ENCODE peak calls at places on chromosomes 3 and 15, in seven cellular contexts. N is cardiac fibroblast, M is right cardiac atrium, P is sigmoid colon, R is iPS DF 6.9, G is keratinocyte, Q is heart right ventricle. K is an unnamed sample.

GRCh38 chr15:52642386-52643361 is 36.5 kb downstream of the ATOSA start:
- DNase-seq in Q (no peak), N (peak), M (no peak), G (no peak), R (no peak), P (no peak), K (no peak)

GRCh38 chr3:184295771-184296170 is 3.3 kb upstream of the PSMD2 start:
- DNase-seq in Q (no peak), R (no peak), P (no peak), M (no peak), N (no peak), G (no peak), K (no peak)

GRCh38 chr3:39376929-39377634 is 6.1 kb upstream of the SLC25A38 start:
- DNase-seq in P (no peak), G (no peak), M (no peak), R (no peak), Q (no peak), N (no peak), K (no peak)

GRCh38 chr3:48123346-48123745 is 64.9 kb downstream of the CDC25A start:
- DNase-seq in M (no peak), P (no peak), N (no peak), G (no peak), R (no peak), Q (no peak), K (no peak)

GRCh38 chr3:25610167-25610566 is 54.5 kb downstream of the TOP2B start:
- DNase-seq in M (no peak), P (no peak), R (no peak), G (no peak), N (no peak), Q (no peak), K (no peak)

GRCh38 chr15:36769110-36769509 is 189.7 kb downstream of the CDIN1 start:
- DNase-seq in P (no peak), R (no peak), N (peak), M (no peak), Q (no peak), G (no peak), K (no peak)

GRCh38 chr3:99640214-99640851 is 1.9 kb downstream of the COL8A1 start:
- DNase-seq in G (no peak), Q (no peak), R (no peak), M (no peak), P (no peak), N (peak), K (no peak)

GRCh38 chr3:153658151-153658550 is 463.0 kb upstream of the ARHGEF26 start:
- DNase-seq in N (peak), R (no peak), G (no peak), Q (no peak), P (no peak), M (no peak), K (no peak)

GRCh38 chr3:194870394-194871110 is 184.9 kb downstream of the FAM43A start:
- DNase-seq in P (no peak), R (no peak), Q (no peak), N (peak), M (no peak), G (peak), K (no peak)

GRCh38 chr3:175431396-175431795 is 572.3 kb downstream of the NAALADL2 start:
- DNase-seq in P (no peak), G (no peak), Q (no peak), R (no peak), N (peak), M (no peak), K (no peak)

GRCh38 chr15:35252351-35252865 is 167.3 kb upstream of the NANOGP8 start:
- DNase-seq in R (no peak), Q (no peak), M (no peak), N (no peak), G (no peak), P (no peak), K (no peak)

GRCh38 chr3:42265059-42265991 is 660 bp downstream of the CCK start:
- DNase-seq in P (no peak), Q (no peak), M (no peak), N (no peak), G (no peak), R (no peak), K (peak)

GRCh38 chr3:110493752-110494151 is 577.9 kb upstream of the NECTIN3 start:
- DNase-seq in N (no peak), M (no peak), P (no peak), G (no peak), Q (no peak), R (no peak), K (no peak)

GRCh38 chr15:99158626-99159412 is 53.9 kb downstream of the SYNM start:
- DNase-seq in R (no peak), N (no peak), Q (no peak), M (no peak), G (no peak), P (no peak), K (no peak)

GRCh38 chr3:121431717-121432517 is 113.9 kb downstream of the POLQ start:
- DNase-seq in P (no peak), G (no peak), M (no peak), R (no peak), N (peak), Q (no peak), K (peak)

GRCh38 chr3:194075802-194076460 is 60.0 kb upstream of the HES1 start:
- DNase-seq in N (no peak), Q (no peak), M (no peak), P (no peak), G (no peak), R (no peak), K (peak)

GRCh38 chr3:39260957-39261356 is 18.9 kb downstream of the CX3CR1 start:
- DNase-seq in P (peak), R (no peak), G (peak), N (peak), M (peak), Q (peak), K (peak)

GRCh38 chr3:186236357-186237020 is 125.5 kb downstream of the DGKG start:
- DNase-seq in N (no peak), M (no peak), Q (no peak), G (no peak), R (no peak), P (no peak), K (no peak)

GRCh38 chr3:28989646-28990089 is 291.2 kb upstream of the RBMS3 start:
- DNase-seq in P (no peak), R (no peak), M (no peak), G (no peak), Q (no peak), N (peak), K (no peak)

GRCh38 chr15:57184502-57184901 is 191.8 kb upstream of the CGNL1 start:
- DNase-seq in R (no peak), M (no peak), G (no peak), P (no peak), Q (no peak), N (no peak), K (no peak)

GRCh38 chr3:58200121-58200709 is 10.6 kb downstream of the DNASE1L3 start:
- DNase-seq in Q (no peak), M (no peak), P (no peak), G (no peak), N (no peak), R (no peak), K (no peak)

GRCh38 chr15:60479361-60479684 is 381 bp upstream of the ICE2 start:
- DNase-seq in P (no peak), N (no peak), G (no peak), M (no peak), Q (no peak), R (no peak), K (no peak)

GRCh38 chr15:76837474-76837873 is 67.7 kb downstream of the SCAPER start:
- DNase-seq in G (no peak), M (no peak), Q (no peak), N (no peak), R (no peak), P (no peak), K (no peak)

GRCh38 chr3:60289356-60289935 is 961.8 kb downstream of the FHIT start:
- DNase-seq in P (no peak), M (no peak), N (no peak), Q (no peak), R (no peak), G (no peak), K (no peak)

GRCh38 chr3:155308831-155309230 is 15.3 kb upstream of the STRIT1 start:
- DNase-seq in R (no peak), Q (no peak), G (peak), N (peak), P (no peak), M (no peak), K (no peak)

GRCh38 chr3:47082519-47082918 is 81.4 kb downstream of the SETD2 start:
- DNase-seq in R (no peak), P (no peak), Q (no peak), M (no peak), G (no peak), N (peak), K (no peak)

GRCh38 chr3:3586843-3587626 is 212.2 kb upstream of the LRRN1 start:
- DNase-seq in N (no peak), M (no peak), R (no peak), Q (no peak), P (no peak), G (no peak), K (no peak)

GRCh38 chr3:165754219-165755007 is 82.8 kb downstream of the BCHE start:
- DNase-seq in G (peak), R (no peak), M (no peak), Q (no peak), P (no peak), N (no peak), K (no peak)
- H3K4me3 ChIP-seq in G (no peak), R (no peak), M (no peak), Q (no peak), P (no peak), N (no peak), K (no peak)

DNA sequence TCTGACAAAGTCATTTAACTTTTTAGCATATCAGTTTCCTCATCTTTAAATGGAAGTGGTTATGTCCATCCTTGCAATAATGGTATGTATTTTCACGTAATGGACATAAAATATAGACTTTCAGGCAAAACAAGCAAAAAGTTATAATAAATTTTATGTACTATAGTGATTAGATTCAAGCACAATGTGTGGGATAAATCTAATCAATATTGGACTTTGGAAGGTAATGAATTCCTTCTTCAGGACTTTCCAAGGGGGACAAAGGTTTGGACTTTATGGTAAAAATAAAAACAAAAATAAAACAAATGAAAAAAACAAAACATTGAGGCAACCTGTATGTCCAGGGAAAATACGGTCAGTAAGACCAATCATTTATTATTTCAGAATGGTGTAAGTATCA is 357.7 kb downstream of the ROBO1 start:
- DNase-seq in P (no peak), G (no peak), M (no peak), N (no peak), Q (no peak), R (no peak), K (no peak)
- H3K4me3 ChIP-seq in P (no peak), G (no peak), M (no peak), N (no peak), Q (no peak), R (no peak), K (no peak)

GRCh38 chr15:43408789-43409188 is 37.9 kb downstream of the TUBGCP4 start:
- DNase-seq in P (no peak), G (no peak), N (no peak), M (no peak), Q (no peak), R (no peak), K (no peak)

GRCh38 chr15:43404130-43404529 is 33.2 kb downstream of the TUBGCP4 start:
- DNase-seq in M (no peak), R (no peak), P (no peak), Q (no peak), N (no peak), G (no peak), K (no peak)

GRCh38 chr15:43406192-43406591 is 35.3 kb downstream of the TUBGCP4 start:
- DNase-seq in M (no peak), R (no peak), P (no peak), N (no peak), Q (no peak), G (no peak), K (no peak)

GRCh38 chr15:43403616-43404015 is 32.7 kb downstream of the TUBGCP4 start:
- DNase-seq in N (no peak), Q (no peak), P (no peak), G (no peak), R (no peak), M (no peak), K (no peak)

DNA sequence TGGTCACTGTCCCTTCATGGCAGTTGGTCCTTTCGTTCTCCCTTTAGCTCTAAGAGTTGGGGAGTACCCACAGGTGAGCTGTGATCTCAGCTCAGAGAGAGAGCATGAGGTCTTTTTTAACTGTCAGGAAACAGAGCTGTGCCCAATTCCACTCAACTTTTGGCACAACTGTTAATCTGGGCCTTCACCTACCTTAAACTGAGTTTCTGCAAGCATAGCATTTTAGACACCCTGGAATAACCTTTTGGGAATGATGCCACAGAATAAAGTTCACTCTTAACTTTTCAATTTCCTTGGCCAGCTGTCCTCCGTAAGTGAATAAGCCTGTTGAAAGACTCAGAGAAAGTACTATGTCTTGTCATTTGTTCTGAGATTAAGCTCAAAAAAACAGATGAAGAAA is 35.9 kb downstream of the TUBGCP4 start:
- DNase-seq in Q (no peak), G (no peak), R (no peak), N (no peak), M (no peak), P (no peak), K (no peak)
- H3K4me3 ChIP-seq in Q (no peak), G (no peak), R (no peak), N (no peak), M (no peak), P (no peak), K (no peak)

DNA sequence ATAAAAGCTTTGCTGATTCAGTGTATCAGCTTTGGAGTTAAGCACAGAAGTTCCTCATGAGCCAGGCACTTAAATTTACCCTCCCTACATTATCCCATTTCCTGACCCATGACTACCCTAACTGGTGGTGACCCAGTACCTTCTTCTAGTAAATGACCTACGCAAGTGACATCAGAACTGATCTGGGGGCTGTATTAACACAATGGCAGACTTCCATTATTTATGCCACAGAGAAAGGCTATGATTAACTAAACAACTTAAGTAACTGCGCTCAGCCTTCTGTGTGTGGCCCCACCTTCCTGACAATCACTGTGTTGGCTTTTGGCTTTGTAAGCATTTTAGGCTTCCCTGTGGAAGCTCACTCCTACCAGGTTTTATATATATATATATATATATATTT is 1.9 kb downstream of the MB21D2 start:
- DNase-seq in Q (no peak), M (no peak), G (no peak), N (peak), P (no peak), R (no peak), K (no peak)
- H3K4me3 ChIP-seq in Q (no peak), M (peak), G (peak), N (no peak), P (peak), R (peak), K (peak)

DNA sequence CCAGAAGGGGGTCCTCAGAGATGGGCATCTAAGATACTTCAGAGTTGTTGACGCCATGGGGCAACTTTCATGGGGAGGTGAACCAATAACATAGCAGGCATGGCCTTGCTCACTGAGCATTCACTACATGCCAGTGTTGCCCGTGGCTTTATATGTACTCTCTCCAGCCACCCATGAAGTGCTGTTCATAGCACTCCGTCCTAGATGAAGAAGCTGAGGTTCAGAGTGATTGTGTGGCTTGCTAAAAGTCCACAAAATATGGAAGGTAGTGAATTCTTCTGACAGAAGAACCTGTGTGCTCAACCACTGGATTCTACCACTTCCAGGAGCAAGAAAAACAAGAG is 9.8 kb upstream of the SEMA4B start:
- DNase-seq in R (no peak), G (no peak), N (no peak), P (no peak), Q (no peak), M (no peak), K (no peak)
- H3K4me3 ChIP-seq in R (no peak), G (no peak), N (no peak), P (no peak), Q (no peak), M (no peak), K (no peak)

GRCh38 chr3:107235923-107236315 is 141.3 kb upstream of the CCDC54 start:
- DNase-seq in N (peak), G (peak), R (peak), M (no peak), P (peak), Q (no peak), K (peak)
- H3K4me3 ChIP-seq in N (peak), G (peak), R (no peak), M (peak), P (peak), Q (peak), K (peak)

DNA sequence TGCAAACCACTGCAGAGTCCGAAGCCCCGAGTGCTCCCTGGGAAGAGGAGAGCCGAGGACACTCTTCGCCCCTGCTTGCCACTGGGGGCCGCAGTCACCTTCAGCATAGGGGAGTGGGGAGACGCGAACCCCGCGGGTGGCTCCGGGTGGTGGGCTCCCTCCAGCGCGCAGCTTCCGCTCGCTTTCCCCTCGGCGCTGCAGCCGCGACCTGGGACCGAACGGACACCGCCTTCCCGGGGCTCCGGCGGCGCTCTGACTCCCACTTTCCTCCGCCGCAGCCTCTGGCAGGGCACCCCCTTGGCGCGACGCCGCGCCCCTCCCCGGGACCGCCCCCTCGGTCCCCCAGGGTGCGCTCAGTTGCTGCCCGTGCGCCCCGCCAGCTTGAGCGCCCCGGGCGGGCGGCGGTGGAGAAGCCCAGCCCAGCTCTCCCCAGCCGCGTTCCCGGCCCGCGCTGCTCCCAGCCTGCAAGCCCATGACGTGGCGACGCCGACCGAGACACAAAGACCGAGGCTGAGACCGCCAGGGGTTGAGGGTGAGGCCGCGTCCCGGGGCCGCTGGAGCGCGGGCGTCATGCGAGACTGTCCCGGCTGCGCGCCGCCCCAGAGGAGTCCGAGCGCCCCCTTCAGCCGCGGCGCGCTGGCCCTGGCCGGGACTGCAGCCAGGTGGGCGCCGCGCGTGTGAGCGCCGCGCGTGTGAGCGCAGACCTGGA is at the start of gene MINAR1:
- DNase-seq in Q (no peak), N (peak), M (peak), G (no peak), P (no peak), R (no peak), K (no peak)
- H3K4me3 ChIP-seq in Q (peak), N (peak), M (peak), G (peak), P (peak), R (peak), K (peak)

GRCh38 chr15:75651810-75652543 is 4.3 kb downstream of the SNX33 start:
- DNase-seq in Q (no peak), P (no peak), N (no peak), M (no peak), R (no peak), G (no peak), K (no peak)
- H3K4me3 ChIP-seq in Q (no peak), P (no peak), N (peak), M (no peak), R (no peak), G (peak), K (no peak)

GRCh38 chr3:128317698-128318231 is 148.9 kb downstream of the DNAJB8 start:
- DNase-seq in M (no peak), R (no peak), P (no peak), G (no peak), Q (no peak), N (no peak), K (peak)

GRCh38 chr3:128317101-128317697 is 149.5 kb downstream of the DNAJB8 start:
- DNase-seq in P (no peak), M (no peak), R (no peak), N (no peak), Q (no peak), G (no peak), K (peak)

GRCh38 chr3:128318275-128318920 is 148.3 kb downstream of the DNAJB8 start:
- DNase-seq in G (no peak), M (no peak), N (no peak), R (no peak), Q (no peak), P (peak), K (peak)

GRCh38 chr3:128313936-128314335 is 152.8 kb downstream of the DNAJB8 start:
- DNase-seq in Q (no peak), M (no peak), R (no peak), G (no peak), N (no peak), P (no peak), K (no peak)

GRCh38 chr3:128316456-128316855 is 150.2 kb downstream of the DNAJB8 start:
- DNase-seq in R (no peak), P (no peak), Q (no peak), N (no peak), M (peak), G (no peak), K (no peak)
- H3K4me3 ChIP-seq in R (no peak), P (no peak), Q (no peak), N (no peak), M (no peak), G (no peak), K (no peak)

DNA sequence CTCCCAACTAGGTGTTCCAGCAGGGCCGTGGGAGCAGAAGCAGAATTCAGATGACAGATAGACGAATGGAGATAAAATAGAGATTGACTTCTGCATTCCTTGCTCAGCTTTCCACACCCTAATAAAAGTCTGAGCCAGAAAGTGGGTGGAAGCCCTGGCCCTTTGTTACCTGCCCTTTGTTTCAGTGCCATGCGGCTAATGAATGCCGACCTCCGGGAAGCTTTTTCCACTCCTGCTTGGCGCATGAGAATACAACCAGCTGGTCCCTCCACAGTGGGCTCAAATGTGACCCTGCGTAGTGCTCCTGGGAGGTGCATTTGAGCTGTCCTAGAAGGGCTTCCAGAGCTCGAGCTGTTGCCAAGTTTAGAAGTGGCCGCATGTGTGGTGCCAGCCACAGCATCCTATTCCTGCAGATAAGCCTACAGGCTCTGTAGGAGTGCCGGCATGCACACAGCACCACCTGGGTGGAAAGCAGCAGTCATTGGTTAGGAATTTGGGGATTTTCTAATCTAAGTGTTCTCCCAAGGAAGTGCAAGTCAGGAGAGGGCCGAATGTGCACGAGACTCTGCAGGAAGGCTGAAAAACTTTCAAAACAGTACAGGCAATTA is 94.6 kb downstream of the SLCO3A1 start:
- DNase-seq in R (peak), P (no peak), N (peak), M (peak), G (peak), Q (peak), K (no peak)
- H3K4me3 ChIP-seq in R (no peak), P (no peak), N (no peak), M (no peak), G (no peak), Q (no peak), K (no peak)